ENCODE peak calls at places on chromosomes 5 and 9, in seven cellular contexts. X is H9, A is H1, F is IMR-90, J is mesenchymal stem cell, V is neuronal stem cell, M is trophoblast cell. C is an unnamed sample.
A peak's percentile ranks its signal among the peaks of the same experiment; 100 is the strongest.

GRCh38 chr5:141574122-141574510 is 44.7 kb downstream of the DIAPH1 start:
- DNase-seq in J (no peak), A (no peak), M (no peak), X (no peak), F (peak; percentile 19), V (no peak), C (no peak)

GRCh38 chr5:149938272-149938671 is 6.3 kb downstream of the PDE6A start:
- DNase-seq in V (no peak), F (peak; percentile 50), X (no peak), M (peak; percentile 18), A (no peak), J (peak; percentile 69), C (no peak)

GRCh38 chr5:94674841-94675382 is 56.4 kb downstream of the SLF1 start:
- DNase-seq in A (no peak), F (peak; percentile 28), J (peak; percentile 18), M (no peak), V (no peak), X (no peak), C (no peak)

GRCh38 chr5:66621146-66621545 is 25.0 kb downstream of the MAST4 start:
- DNase-seq in F (no peak), A (no peak), J (no peak), X (no peak), M (no peak), V (peak; percentile 15), C (peak; percentile 41)

GRCh38 chr9:85321561-85321960 is 420.2 kb downstream of the AGTPBP1 start:
- DNase-seq in M (no peak), X (no peak), A (no peak), F (no peak), V (no peak), J (no peak), C (no peak)

GRCh38 chr5:167512111-167512510 is 779.3 kb upstream of the WWC1 start:
- DNase-seq in A (no peak), F (no peak), M (no peak), X (no peak), J (no peak), V (no peak), C (no peak)

GRCh38 chr5:99878830-99879229 is 656.3 kb upstream of the FAM174A start:
- DNase-seq in A (no peak), F (no peak), J (no peak), X (no peak), V (no peak), M (no peak), C (no peak)

GRCh38 chr9:97528529-97529230 is 27.2 kb downstream of the TMOD1 start:
- DNase-seq in A (peak; percentile 58), F (no peak), J (no peak), X (peak; percentile 76), M (peak; percentile 1), V (no peak), C (peak; percentile 87)

GRCh38 chr9:90095682-90096081 is 490.9 kb downstream of the GADD45G start:
- DNase-seq in A (no peak), J (no peak), F (no peak), V (no peak), M (no peak), X (no peak), C (no peak)

GRCh38 chr5:9905661-9906060 is 275.5 kb upstream of the TAS2R1 start:
- DNase-seq in M (no peak), F (no peak), A (no peak), J (no peak), X (no peak), V (no peak), C (no peak)

GRCh38 chr9:98315551-98316060 is 60.2 kb upstream of the TBC1D2 start:
- DNase-seq in M (peak; percentile 80), A (peak; percentile 97), X (peak; percentile 95), F (peak; percentile 89), J (peak; percentile 82), V (peak; percentile 90), C (peak; percentile 96)

GRCh38 chr9:3696368-3696767 is 170.6 kb upstream of the RFX3 start:
- DNase-seq in V (no peak), A (no peak), J (no peak), X (no peak), M (no peak), F (no peak), C (peak; percentile 35)

GRCh38 chr5:141608557-141608956 is 10.2 kb downstream of the DIAPH1 start:
- DNase-seq in V (no peak), A (no peak), J (no peak), X (no peak), F (no peak), M (no peak), C (no peak)

GRCh38 chr5:134451618-134452505 is 40.2 kb upstream of the CDKN2AIPNL start:
- DNase-seq in J (peak; percentile 86), F (peak; percentile 86), A (no peak), X (no peak), V (no peak), M (peak; percentile 31), C (no peak)

GRCh38 chr5:71013575-71013974 is 11.6 kb downstream of the NAIP start:
- DNase-seq in A (no peak), V (no peak), M (no peak), J (no peak), X (peak; percentile 50), F (no peak), C (peak; percentile 50)

GRCh38 chr5:126866837-126867236 is 89.9 kb downstream of the LMNB1 start:
- DNase-seq in A (peak; percentile 30), M (no peak), J (no peak), F (no peak), X (no peak), V (no peak), C (no peak)

DNA sequence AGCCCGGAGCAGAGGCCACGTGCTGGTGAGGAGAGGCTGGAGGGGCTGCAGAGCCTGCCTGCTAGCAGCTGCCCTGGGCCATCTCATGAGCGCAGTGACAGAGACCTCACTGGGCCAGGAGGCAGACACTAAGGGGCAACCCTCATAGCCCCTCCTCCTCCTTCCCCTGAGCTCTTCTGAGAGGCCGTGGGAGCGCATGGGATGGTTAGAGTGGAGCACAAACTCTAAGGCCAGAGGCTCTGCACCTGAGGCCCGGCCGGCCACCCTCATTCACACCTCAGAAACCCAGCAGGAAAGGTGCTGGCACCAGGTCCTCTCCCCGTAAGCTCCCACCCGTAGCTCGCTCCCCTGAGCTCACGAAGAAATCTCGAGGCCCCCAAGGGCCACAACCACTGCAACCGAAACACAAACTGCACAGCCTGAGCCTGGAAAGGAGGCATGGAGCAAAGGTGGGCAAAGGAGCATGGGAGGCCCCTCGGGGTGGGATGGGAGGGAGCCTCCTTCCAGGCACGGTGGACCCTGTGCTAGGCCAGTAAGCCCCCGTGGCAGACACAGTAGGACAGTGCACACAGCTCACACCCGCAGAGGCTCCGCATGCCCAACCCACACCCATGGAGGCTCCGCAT is 17.7 kb downstream of the CAMSAP1 start:
- DNase-seq in F (no peak), M (no peak), V (no peak), X (no peak), A (no peak), J (no peak), C (no peak)
- H3K4me2 ChIP-seq in F (no peak overlapping the region), M (no peak overlapping the region), V (no peak overlapping the region), X (no peak overlapping the region), A (no peak overlapping the region), J (no peak overlapping the region), C (no peak overlapping the region)

GRCh38 chr9:109857337-109857736 is 77.3 kb downstream of the PALM2AKAP2 start:
- DNase-seq in J (no peak), A (no peak), M (no peak), F (peak; percentile 26), X (no peak), V (no peak), C (no peak)

GRCh38 chr9:109852561-109852960 is 72.6 kb downstream of the PALM2AKAP2 start:
- DNase-seq in X (no peak), A (no peak), F (no peak), V (no peak), M (no peak), J (no peak), C (no peak)

GRCh38 chr9:109856785-109857184 is 76.8 kb downstream of the PALM2AKAP2 start:
- DNase-seq in X (peak; percentile 35), A (no peak), J (no peak), F (peak; percentile 33), M (no peak), V (no peak), C (peak; percentile 59)

GRCh38 chr9:109859447-109859846 is 79.4 kb downstream of the PALM2AKAP2 start:
- DNase-seq in V (no peak), M (no peak), J (no peak), X (no peak), F (no peak), A (no peak), C (no peak)

DNA sequence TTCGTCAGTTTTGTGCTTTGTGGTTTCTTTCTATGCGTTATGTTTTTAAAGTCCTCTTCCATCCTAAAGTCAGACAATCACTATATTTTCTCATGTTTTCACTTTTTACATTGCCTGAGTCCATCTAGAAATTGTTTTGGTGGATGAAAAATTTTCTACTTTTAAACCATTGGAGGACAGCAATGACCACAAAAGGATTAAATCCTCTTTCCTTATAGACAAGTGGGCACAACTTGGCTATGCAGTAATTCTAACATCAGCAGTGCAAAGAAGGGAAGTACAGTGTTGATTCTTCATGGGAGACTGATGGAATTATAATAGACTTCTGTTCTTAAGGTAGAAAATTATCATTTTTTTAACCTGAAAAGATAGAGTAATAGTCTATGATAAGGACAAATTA is 75.5 kb downstream of the PALM2AKAP2 start:
- DNase-seq in M (no peak), V (no peak), A (no peak), X (no peak), J (no peak), F (no peak), C (no peak)
- H3K4ac ChIP-seq in M (no peak overlapping the region), V (no peak overlapping the region), A (no peak overlapping the region), X (no peak overlapping the region), J (no peak overlapping the region), F (no peak overlapping the region), C (no peak overlapping the region)

DNA sequence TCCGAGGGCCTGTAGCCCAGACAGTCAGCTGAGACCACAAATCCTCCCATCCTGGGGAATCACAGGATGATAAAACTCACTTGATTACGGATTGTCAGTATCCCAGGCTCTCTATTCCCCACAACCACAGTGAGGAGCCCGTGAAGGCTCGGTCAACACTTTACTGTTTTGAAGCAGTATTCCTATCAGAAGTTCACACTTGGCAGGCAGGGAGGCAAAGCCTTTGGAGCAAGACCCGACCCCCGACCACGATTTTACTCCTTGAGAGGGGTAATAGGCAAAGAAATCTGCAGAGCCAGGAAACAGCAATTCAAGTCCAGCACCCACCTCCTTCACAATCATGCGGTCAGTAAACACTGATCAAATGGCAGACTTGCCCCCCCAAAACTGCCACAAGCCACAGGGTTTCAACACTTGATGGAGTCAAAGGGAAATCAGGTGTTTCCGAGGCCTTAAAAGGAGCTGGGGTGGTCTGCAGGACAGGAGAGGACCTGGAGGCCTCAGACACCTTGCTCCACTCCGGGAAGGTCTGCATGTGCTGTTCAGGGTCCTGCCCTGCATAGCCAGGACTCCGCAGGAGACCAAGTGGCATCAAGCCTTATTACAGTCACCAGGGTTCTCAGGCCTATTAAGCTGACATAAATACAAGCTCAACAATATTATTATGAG is 25.2 kb downstream of the BICD2 start:
- DNase-seq in F (no peak), A (no peak), V (no peak), M (no peak), X (no peak), J (no peak), C (no peak)
- H3K4me1 ChIP-seq in F (peaks cover 11% of the 10 kb centered on the region), A (peaks cover 4% of the 10 kb centered on the region), V (no peaks in the 10 kb centered on the region), M (peaks cover 37% of the 10 kb centered on the region), X (peaks cover 3% of the 10 kb centered on the region), J (peaks cover 26% of the 10 kb centered on the region), C (peaks cover 11% of the 10 kb centered on the region)

DNA sequence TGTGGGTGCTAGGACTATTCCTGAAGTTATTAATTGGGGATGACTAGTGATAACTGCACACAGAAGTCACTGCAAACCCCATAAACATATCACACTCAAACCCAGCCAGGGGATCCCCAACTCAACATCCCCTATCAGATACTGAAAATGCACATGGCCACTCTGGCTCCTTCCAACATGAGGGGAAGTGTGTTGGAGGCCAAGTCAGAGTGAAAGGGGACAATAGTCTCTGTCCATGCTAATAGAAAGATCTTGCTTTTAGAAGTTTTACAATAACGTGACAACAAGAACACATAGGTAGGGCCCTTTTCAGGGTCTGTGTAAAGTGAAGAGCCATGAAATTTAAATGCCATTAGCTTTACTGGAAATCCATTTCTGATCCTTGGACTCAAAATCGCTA is 98.8 kb upstream of the SEMA6A start:
- DNase-seq in J (no peak), X (no peak), F (no peak), V (no peak), M (no peak), A (no peak), C (no peak)
- H3K4me2 ChIP-seq in J (no peak overlapping the region), X (no peak overlapping the region), F (no peak overlapping the region), V (no peak overlapping the region), M (no peak overlapping the region), A (no peak overlapping the region), C (no peak overlapping the region)

C was measured in mesendoderm.